ENCODE peak calls at places on chromosomes 5 and 9, in seven cellular contexts. One of them, this sample, is unnamed.

GRCh38 chr5:113278976-113279375 is 155.8 kb downstream of the TSSK1B start:
- DNase-seq in lung: no peak
- DNase-seq in RCC 7860: peak
- DNase-seq in stimulated activated CD8-positive, alpha-beta memory T cell treated with anti-CD3 and anti-CD28 coated beads, Interleukin-7, amount 100 ng/mL, for 48 hours: no peak
- DNase-seq in activated CD4-positive, CD25-positive, alpha-beta regulatory T cell treated with anti-CD3 and anti-CD28 coated beads, Interleukin-2, amount 50 U/mL, for 72 hours: no peak
- DNase-seq in left colon: no peak
- DNase-seq in PC-9: no peak
- DNase-seq in this sample: no peak

GRCh38 chr9:136297016-136297691 is 6.7 kb downstream of the CCDC187 start:
- DNase-seq in lung: peak
- DNase-seq in PC-9: peak
- DNase-seq in activated CD4-positive, CD25-positive, alpha-beta regulatory T cell treated with anti-CD3 and anti-CD28 coated beads, Interleukin-2, amount 50 U/mL, for 72 hours: no peak
- DNase-seq in left colon: peak
- DNase-seq in RCC 7860: no peak
- DNase-seq in stimulated activated CD8-positive, alpha-beta memory T cell treated with anti-CD3 and anti-CD28 coated beads, Interleukin-7, amount 100 ng/mL, for 48 hours: no peak
- DNase-seq in this sample: no peak

GRCh38 chr5:134247825-134248224 is 22.0 kb upstream of the PPP2CA start:
- DNase-seq in lung: no peak
- DNase-seq in RCC 7860: no peak
- DNase-seq in left colon: no peak
- DNase-seq in PC-9: no peak
- DNase-seq in stimulated activated CD8-positive, alpha-beta memory T cell treated with anti-CD3 and anti-CD28 coated beads, Interleukin-7, amount 100 ng/mL, for 48 hours: no peak
- DNase-seq in activated CD4-positive, CD25-positive, alpha-beta regulatory T cell treated with anti-CD3 and anti-CD28 coated beads, Interleukin-2, amount 50 U/mL, for 72 hours: no peak
- DNase-seq in this sample: no peak

GRCh38 chr5:98050583-98050982 is 722.9 kb upstream of the RGMB start:
- DNase-seq in lung: no peak
- DNase-seq in stimulated activated CD8-positive, alpha-beta memory T cell treated with anti-CD3 and anti-CD28 coated beads, Interleukin-7, amount 100 ng/mL, for 48 hours: no peak
- DNase-seq in RCC 7860: peak
- DNase-seq in PC-9: no peak
- DNase-seq in activated CD4-positive, CD25-positive, alpha-beta regulatory T cell treated with anti-CD3 and anti-CD28 coated beads, Interleukin-2, amount 50 U/mL, for 72 hours: no peak
- DNase-seq in left colon: no peak
- DNase-seq in this sample: no peak

GRCh38 chr5:81718300-81718699 is 32.6 kb downstream of the SSBP2 start:
- DNase-seq in RCC 7860: no peak
- DNase-seq in activated CD4-positive, CD25-positive, alpha-beta regulatory T cell treated with anti-CD3 and anti-CD28 coated beads, Interleukin-2, amount 50 U/mL, for 72 hours: no peak
- DNase-seq in lung: no peak
- DNase-seq in left colon: no peak
- DNase-seq in stimulated activated CD8-positive, alpha-beta memory T cell treated with anti-CD3 and anti-CD28 coated beads, Interleukin-7, amount 100 ng/mL, for 48 hours: no peak
- DNase-seq in PC-9: no peak
- DNase-seq in this sample: no peak

GRCh38 chr9:93187047-93187446 is 3.1 kb downstream of the WNK2 start:
- DNase-seq in left colon: peak
- DNase-seq in stimulated activated CD8-positive, alpha-beta memory T cell treated with anti-CD3 and anti-CD28 coated beads, Interleukin-7, amount 100 ng/mL, for 48 hours: no peak
- DNase-seq in PC-9: no peak
- DNase-seq in lung: no peak
- DNase-seq in RCC 7860: no peak
- DNase-seq in activated CD4-positive, CD25-positive, alpha-beta regulatory T cell treated with anti-CD3 and anti-CD28 coated beads, Interleukin-2, amount 50 U/mL, for 72 hours: no peak
- DNase-seq in this sample: no peak

GRCh38 chr9:124029617-124030016 is 18.0 kb downstream of the LHX2 start:
- DNase-seq in RCC 7860: no peak
- DNase-seq in activated CD4-positive, CD25-positive, alpha-beta regulatory T cell treated with anti-CD3 and anti-CD28 coated beads, Interleukin-2, amount 50 U/mL, for 72 hours: no peak
- DNase-seq in left colon: no peak
- DNase-seq in lung: no peak
- DNase-seq in stimulated activated CD8-positive, alpha-beta memory T cell treated with anti-CD3 and anti-CD28 coated beads, Interleukin-7, amount 100 ng/mL, for 48 hours: no peak
- DNase-seq in PC-9: no peak
- DNase-seq in this sample: no peak

GRCh38 chr9:33307067-33307466 is 16.8 kb downstream of the NFX1 start:
- DNase-seq in left colon: no peak
- DNase-seq in stimulated activated CD8-positive, alpha-beta memory T cell treated with anti-CD3 and anti-CD28 coated beads, Interleukin-7, amount 100 ng/mL, for 48 hours: no peak
- DNase-seq in activated CD4-positive, CD25-positive, alpha-beta regulatory T cell treated with anti-CD3 and anti-CD28 coated beads, Interleukin-2, amount 50 U/mL, for 72 hours: no peak
- DNase-seq in lung: no peak
- DNase-seq in PC-9: no peak
- DNase-seq in RCC 7860: no peak
- DNase-seq in this sample: no peak

GRCh38 chr9:128296340-128297220 is 20.5 kb downstream of the SWI5 start:
- DNase-seq in left colon: peak
- DNase-seq in PC-9: peak
- DNase-seq in stimulated activated CD8-positive, alpha-beta memory T cell treated with anti-CD3 and anti-CD28 coated beads, Interleukin-7, amount 100 ng/mL, for 48 hours: no peak
- DNase-seq in activated CD4-positive, CD25-positive, alpha-beta regulatory T cell treated with anti-CD3 and anti-CD28 coated beads, Interleukin-2, amount 50 U/mL, for 72 hours: no peak
- DNase-seq in RCC 7860: no peak
- DNase-seq in lung: no peak
- DNase-seq in this sample: no peak

GRCh38 chr5:94830520-94830919 is 212.1 kb downstream of the SLF1 start:
- DNase-seq in stimulated activated CD8-positive, alpha-beta memory T cell treated with anti-CD3 and anti-CD28 coated beads, Interleukin-7, amount 100 ng/mL, for 48 hours: no peak
- DNase-seq in lung: no peak
- DNase-seq in RCC 7860: no peak
- DNase-seq in activated CD4-positive, CD25-positive, alpha-beta regulatory T cell treated with anti-CD3 and anti-CD28 coated beads, Interleukin-2, amount 50 U/mL, for 72 hours: no peak
- DNase-seq in PC-9: no peak
- DNase-seq in left colon: no peak
- DNase-seq in this sample: no peak

GRCh38 chr5:57956606-57957005 is 474.0 kb upstream of the ACTBL2 start:
- DNase-seq in lung: no peak
- DNase-seq in activated CD4-positive, CD25-positive, alpha-beta regulatory T cell treated with anti-CD3 and anti-CD28 coated beads, Interleukin-2, amount 50 U/mL, for 72 hours: no peak
- DNase-seq in left colon: no peak
- DNase-seq in stimulated activated CD8-positive, alpha-beta memory T cell treated with anti-CD3 and anti-CD28 coated beads, Interleukin-7, amount 100 ng/mL, for 48 hours: no peak
- DNase-seq in PC-9: no peak
- DNase-seq in RCC 7860: no peak
- DNase-seq in this sample: no peak

GRCh38 chr5:96209829-96210228 is 223.2 kb downstream of the PCSK1 start:
- DNase-seq in activated CD4-positive, CD25-positive, alpha-beta regulatory T cell treated with anti-CD3 and anti-CD28 coated beads, Interleukin-2, amount 50 U/mL, for 72 hours: no peak
- DNase-seq in left colon: no peak
- DNase-seq in lung: no peak
- DNase-seq in stimulated activated CD8-positive, alpha-beta memory T cell treated with anti-CD3 and anti-CD28 coated beads, Interleukin-7, amount 100 ng/mL, for 48 hours: no peak
- DNase-seq in RCC 7860: no peak
- DNase-seq in PC-9: no peak
- DNase-seq in this sample: no peak

GRCh38 chr9:112848316-112849151 is 42.1 kb downstream of the SLC46A2 start:
- DNase-seq in RCC 7860: no peak
- DNase-seq in activated CD4-positive, CD25-positive, alpha-beta regulatory T cell treated with anti-CD3 and anti-CD28 coated beads, Interleukin-2, amount 50 U/mL, for 72 hours: no peak
- DNase-seq in lung: no peak
- DNase-seq in stimulated activated CD8-positive, alpha-beta memory T cell treated with anti-CD3 and anti-CD28 coated beads, Interleukin-7, amount 100 ng/mL, for 48 hours: no peak
- DNase-seq in PC-9: no peak
- DNase-seq in left colon: no peak
- DNase-seq in this sample: no peak

GRCh38 chr5:38734353-38734752 is 111.5 kb upstream of the OSMR start:
- DNase-seq in lung: no peak
- DNase-seq in RCC 7860: no peak
- DNase-seq in stimulated activated CD8-positive, alpha-beta memory T cell treated with anti-CD3 and anti-CD28 coated beads, Interleukin-7, amount 100 ng/mL, for 48 hours: no peak
- DNase-seq in left colon: no peak
- DNase-seq in PC-9: no peak
- DNase-seq in activated CD4-positive, CD25-positive, alpha-beta regulatory T cell treated with anti-CD3 and anti-CD28 coated beads, Interleukin-2, amount 50 U/mL, for 72 hours: no peak
- DNase-seq in this sample: no peak

GRCh38 chr5:168137265-168137664 is 154.2 kb upstream of the WWC1 start:
- DNase-seq in PC-9: no peak
- DNase-seq in activated CD4-positive, CD25-positive, alpha-beta regulatory T cell treated with anti-CD3 and anti-CD28 coated beads, Interleukin-2, amount 50 U/mL, for 72 hours: no peak
- DNase-seq in stimulated activated CD8-positive, alpha-beta memory T cell treated with anti-CD3 and anti-CD28 coated beads, Interleukin-7, amount 100 ng/mL, for 48 hours: no peak
- DNase-seq in left colon: no peak
- DNase-seq in RCC 7860: no peak
- DNase-seq in lung: no peak
- DNase-seq in this sample: no peak

GRCh38 chr5:113807384-113808053 is 294.0 kb downstream of the YTHDC2 start:
- DNase-seq in lung: no peak
- DNase-seq in PC-9: no peak
- DNase-seq in left colon: no peak
- DNase-seq in RCC 7860: no peak
- DNase-seq in stimulated activated CD8-positive, alpha-beta memory T cell treated with anti-CD3 and anti-CD28 coated beads, Interleukin-7, amount 100 ng/mL, for 48 hours: no peak
- DNase-seq in activated CD4-positive, CD25-positive, alpha-beta regulatory T cell treated with anti-CD3 and anti-CD28 coated beads, Interleukin-2, amount 50 U/mL, for 72 hours: no peak
- DNase-seq in this sample: no peak

GRCh38 chr9:136675477-136676296 is 11.6 kb downstream of the AGPAT2 start:
- DNase-seq in lung: no peak
- DNase-seq in stimulated activated CD8-positive, alpha-beta memory T cell treated with anti-CD3 and anti-CD28 coated beads, Interleukin-7, amount 100 ng/mL, for 48 hours: no peak
- DNase-seq in activated CD4-positive, CD25-positive, alpha-beta regulatory T cell treated with anti-CD3 and anti-CD28 coated beads, Interleukin-2, amount 50 U/mL, for 72 hours: no peak
- DNase-seq in PC-9: no peak
- DNase-seq in RCC 7860: no peak
- DNase-seq in left colon: no peak
- DNase-seq in this sample: no peak

GRCh38 chr5:146409081-146409671 is 38.0 kb upstream of the TCERG1 start:
- DNase-seq in activated CD4-positive, CD25-positive, alpha-beta regulatory T cell treated with anti-CD3 and anti-CD28 coated beads, Interleukin-2, amount 50 U/mL, for 72 hours: no peak
- DNase-seq in left colon: no peak
- DNase-seq in PC-9: no peak
- DNase-seq in RCC 7860: no peak
- DNase-seq in lung: no peak
- DNase-seq in stimulated activated CD8-positive, alpha-beta memory T cell treated with anti-CD3 and anti-CD28 coated beads, Interleukin-7, amount 100 ng/mL, for 48 hours: no peak
- DNase-seq in this sample: no peak

GRCh38 chr5:116058346-116058936 is 26.2 kb downstream of the ARL14EPL start:
- DNase-seq in activated CD4-positive, CD25-positive, alpha-beta regulatory T cell treated with anti-CD3 and anti-CD28 coated beads, Interleukin-2, amount 50 U/mL, for 72 hours: no peak
- DNase-seq in left colon: no peak
- DNase-seq in lung: no peak
- DNase-seq in stimulated activated CD8-positive, alpha-beta memory T cell treated with anti-CD3 and anti-CD28 coated beads, Interleukin-7, amount 100 ng/mL, for 48 hours: no peak
- DNase-seq in RCC 7860: no peak
- DNase-seq in PC-9: no peak
- DNase-seq in this sample: no peak

GRCh38 chr5:8650197-8650596 is 781.2 kb downstream of the MTRR start:
- DNase-seq in stimulated activated CD8-positive, alpha-beta memory T cell treated with anti-CD3 and anti-CD28 coated beads, Interleukin-7, amount 100 ng/mL, for 48 hours: no peak
- DNase-seq in lung: no peak
- DNase-seq in left colon: no peak
- DNase-seq in PC-9: no peak
- DNase-seq in activated CD4-positive, CD25-positive, alpha-beta regulatory T cell treated with anti-CD3 and anti-CD28 coated beads, Interleukin-2, amount 50 U/mL, for 72 hours: no peak
- DNase-seq in RCC 7860: peak
- DNase-seq in this sample: no peak

GRCh38 chr5:71982717-71983395 is 124.4 kb upstream of the MAP1B start:
- DNase-seq in activated CD4-positive, CD25-positive, alpha-beta regulatory T cell treated with anti-CD3 and anti-CD28 coated beads, Interleukin-2, amount 50 U/mL, for 72 hours: no peak
- DNase-seq in stimulated activated CD8-positive, alpha-beta memory T cell treated with anti-CD3 and anti-CD28 coated beads, Interleukin-7, amount 100 ng/mL, for 48 hours: no peak
- DNase-seq in lung: no peak
- DNase-seq in PC-9: no peak
- DNase-seq in left colon: no peak
- DNase-seq in RCC 7860: no peak
- DNase-seq in this sample: no peak

GRCh38 chr9:108536836-108537601 is 318.8 kb downstream of the ACTL7B start:
- DNase-seq in lung: no peak
- DNase-seq in PC-9: peak
- DNase-seq in left colon: no peak
- DNase-seq in RCC 7860: no peak
- DNase-seq in activated CD4-positive, CD25-positive, alpha-beta regulatory T cell treated with anti-CD3 and anti-CD28 coated beads, Interleukin-2, amount 50 U/mL, for 72 hours: no peak
- DNase-seq in stimulated activated CD8-positive, alpha-beta memory T cell treated with anti-CD3 and anti-CD28 coated beads, Interleukin-7, amount 100 ng/mL, for 48 hours: no peak
- DNase-seq in this sample: no peak

GRCh38 chr5:54186108-54186507 is 124.3 kb downstream of the ARL15 start:
- DNase-seq in lung: no peak
- DNase-seq in activated CD4-positive, CD25-positive, alpha-beta regulatory T cell treated with anti-CD3 and anti-CD28 coated beads, Interleukin-2, amount 50 U/mL, for 72 hours: no peak
- DNase-seq in left colon: no peak
- DNase-seq in PC-9: no peak
- DNase-seq in RCC 7860: no peak
- DNase-seq in stimulated activated CD8-positive, alpha-beta memory T cell treated with anti-CD3 and anti-CD28 coated beads, Interleukin-7, amount 100 ng/mL, for 48 hours: no peak
- DNase-seq in this sample: no peak

GRCh38 chr5:15774632-15775031 is 274.7 kb downstream of the FBXL7 start:
- DNase-seq in PC-9: no peak
- DNase-seq in RCC 7860: no peak
- DNase-seq in stimulated activated CD8-positive, alpha-beta memory T cell treated with anti-CD3 and anti-CD28 coated beads, Interleukin-7, amount 100 ng/mL, for 48 hours: no peak
- DNase-seq in activated CD4-positive, CD25-positive, alpha-beta regulatory T cell treated with anti-CD3 and anti-CD28 coated beads, Interleukin-2, amount 50 U/mL, for 72 hours: no peak
- DNase-seq in left colon: no peak
- DNase-seq in lung: no peak
- DNase-seq in this sample: no peak

GRCh38 chr5:157366741-157367684 is 93.0 kb upstream of the NIPAL4 start:
- DNase-seq in lung: no peak
- DNase-seq in RCC 7860: no peak
- DNase-seq in activated CD4-positive, CD25-positive, alpha-beta regulatory T cell treated with anti-CD3 and anti-CD28 coated beads, Interleukin-2, amount 50 U/mL, for 72 hours: no peak
- DNase-seq in stimulated activated CD8-positive, alpha-beta memory T cell treated with anti-CD3 and anti-CD28 coated beads, Interleukin-7, amount 100 ng/mL, for 48 hours: no peak
- DNase-seq in left colon: no peak
- DNase-seq in PC-9: no peak
- DNase-seq in this sample: no peak

GRCh38 chr5:142827934-142828576 is 57.9 kb downstream of the ARHGAP26 start:
- DNase-seq in lung: no peak
- DNase-seq in stimulated activated CD8-positive, alpha-beta memory T cell treated with anti-CD3 and anti-CD28 coated beads, Interleukin-7, amount 100 ng/mL, for 48 hours: no peak
- DNase-seq in activated CD4-positive, CD25-positive, alpha-beta regulatory T cell treated with anti-CD3 and anti-CD28 coated beads, Interleukin-2, amount 50 U/mL, for 72 hours: no peak
- DNase-seq in PC-9: no peak
- DNase-seq in RCC 7860: peak
- DNase-seq in left colon: no peak
- DNase-seq in this sample: no peak

GRCh38 chr5:142906863-142907671 is 136.9 kb downstream of the ARHGAP26 start:
- DNase-seq in RCC 7860: no peak
- DNase-seq in lung: no peak
- DNase-seq in activated CD4-positive, CD25-positive, alpha-beta regulatory T cell treated with anti-CD3 and anti-CD28 coated beads, Interleukin-2, amount 50 U/mL, for 72 hours: no peak
- DNase-seq in PC-9: no peak
- DNase-seq in stimulated activated CD8-positive, alpha-beta memory T cell treated with anti-CD3 and anti-CD28 coated beads, Interleukin-7, amount 100 ng/mL, for 48 hours: no peak
- DNase-seq in left colon: no peak
- DNase-seq in this sample: no peak

GRCh38 chr9:104879555-104880318 is 48.2 kb downstream of the ABCA1 start:
- DNase-seq in left colon: no peak
- DNase-seq in RCC 7860: no peak
- DNase-seq in activated CD4-positive, CD25-positive, alpha-beta regulatory T cell treated with anti-CD3 and anti-CD28 coated beads, Interleukin-2, amount 50 U/mL, for 72 hours: no peak
- DNase-seq in stimulated activated CD8-positive, alpha-beta memory T cell treated with anti-CD3 and anti-CD28 coated beads, Interleukin-7, amount 100 ng/mL, for 48 hours: no peak
- DNase-seq in lung: no peak
- DNase-seq in PC-9: no peak
- DNase-seq in this sample: no peak

GRCh38 chr9:69932901-69933300 is 110.7 kb upstream of the MAMDC2 start:
- DNase-seq in activated CD4-positive, CD25-positive, alpha-beta regulatory T cell treated with anti-CD3 and anti-CD28 coated beads, Interleukin-2, amount 50 U/mL, for 72 hours: no peak
- DNase-seq in RCC 7860: peak
- DNase-seq in lung: no peak
- DNase-seq in PC-9: no peak
- DNase-seq in left colon: no peak
- DNase-seq in stimulated activated CD8-positive, alpha-beta memory T cell treated with anti-CD3 and anti-CD28 coated beads, Interleukin-7, amount 100 ng/mL, for 48 hours: no peak
- DNase-seq in this sample: no peak

GRCh38 chr9:121707477-121708424 is 56.3 kb downstream of the DAB2IP start:
- DNase-seq in PC-9: no peak
- DNase-seq in left colon: no peak
- DNase-seq in activated CD4-positive, CD25-positive, alpha-beta regulatory T cell treated with anti-CD3 and anti-CD28 coated beads, Interleukin-2, amount 50 U/mL, for 72 hours: no peak
- DNase-seq in lung: no peak
- DNase-seq in stimulated activated CD8-positive, alpha-beta memory T cell treated with anti-CD3 and anti-CD28 coated beads, Interleukin-7, amount 100 ng/mL, for 48 hours: no peak
- DNase-seq in RCC 7860: no peak
- DNase-seq in this sample: no peak

GRCh38 chr5:143205386-143205785 is 198.1 kb downstream of the NR3C1 start:
- DNase-seq in stimulated activated CD8-positive, alpha-beta memory T cell treated with anti-CD3 and anti-CD28 coated beads, Interleukin-7, amount 100 ng/mL, for 48 hours: no peak
- DNase-seq in left colon: no peak
- DNase-seq in RCC 7860: peak
- DNase-seq in activated CD4-positive, CD25-positive, alpha-beta regulatory T cell treated with anti-CD3 and anti-CD28 coated beads, Interleukin-2, amount 50 U/mL, for 72 hours: no peak
- DNase-seq in PC-9: no peak
- DNase-seq in lung: no peak
- DNase-seq in this sample: no peak

This sample was measured in substantia nigra.